ENCODE peak calls at places on chromosomes 1 and 21, in ten cellular contexts. P is tibial nerve, A is left ventricle myocardium inferior, J is T-helper 17 cell, O is Peyer's patch, W is heart right ventricle, C is cardiac muscle cell, B is OCI-LY7, T is sigmoid colon, V is H9. K is an unnamed sample. For H3K9me3, the result is how much of the 10 kb centered on the place peaks cover.

GRCh38 chr1:10033359-10033845 is 644 bp downstream of the UBE4B start:
- DNase-seq in P (no peak), A (no peak), J (no peak), O (peak), W (no peak), C (peak), B (peak), T (peak), V (peak), K (no peak)

GRCh38 chr1:63835075-63835633 is 61.3 kb downstream of the ROR1 start:
- DNase-seq in P (no peak), A (no peak), J (no peak), O (no peak), W (no peak), C (no peak), B (no peak), T (no peak), V (no peak), K (no peak)

GRCh38 chr1:61753998-61754508 is 11.8 kb downstream of the PATJ start:
- DNase-seq in P (no peak), A (no peak), J (no peak), O (no peak), W (no peak), C (no peak), B (no peak), T (no peak), V (no peak), K (no peak)

GRCh38 chr1:44783697-44784093 is 4.3 kb downstream of the BEST4 start:
- DNase-seq in P (no peak), A (no peak), J (no peak), O (no peak), W (no peak), C (no peak), B (no peak), T (no peak), V (no peak), K (no peak)

GRCh38 chr1:157219600-157219999 is 81.4 kb upstream of the ETV3 start:
- DNase-seq in P (no peak), A (no peak), J (no peak), O (no peak), W (no peak), C (no peak), B (no peak), T (no peak), V (no peak), K (no peak)

GRCh38 chr1:100582943-100583342 is 45.0 kb downstream of the GPR88 start:
- DNase-seq in P (no peak), A (no peak), J (no peak), O (no peak), W (no peak), C (no peak), B (no peak), T (no peak), V (no peak), K (no peak)

GRCh38 chr1:233394860-233395717 is 67.6 kb downstream of the MAP3K21 start:
- DNase-seq in P (no peak), A (no peak), J (no peak), O (no peak), W (no peak), C (peak), B (peak), T (no peak), V (no peak), K (no peak)

GRCh38 chr1:10048601-10049000 is 15.8 kb downstream of the UBE4B start:
- DNase-seq in P (no peak), A (no peak), J (no peak), O (no peak), W (no peak), C (no peak), B (no peak), T (no peak), V (no peak), K (no peak)

GRCh38 chr1:235366286-235366685 is 941 bp upstream of the TBCE start:
- DNase-seq in P (no peak), A (no peak), J (no peak), O (no peak), W (no peak), C (no peak), B (no peak), T (no peak), V (no peak), K (no peak)

GRCh38 chr1:26574690-26575349 is 45.3 kb downstream of the RPS6KA1 start:
- DNase-seq in P (no peak), A (no peak), J (no peak), O (no peak), W (no peak), C (no peak), B (no peak), T (no peak), V (no peak), K (no peak)

GRCh38 chr1:192763243-192763642 is 45.6 kb upstream of the RGS2 start:
- DNase-seq in P (no peak), A (no peak), J (no peak), O (no peak), W (no peak), C (no peak), B (no peak), T (no peak), V (no peak), K (no peak)

GRCh38 chr1:24536391-24536840 is 19.5 kb upstream of the NCMAP start:
- DNase-seq in P (no peak), A (no peak), J (peak), O (peak), W (no peak), C (peak), B (peak), T (no peak), V (no peak), K (peak)

GRCh38 chr21:38619865-38620513 is 121.7 kb upstream of the ERG start:
- DNase-seq in P (no peak), A (peak), J (no peak), O (no peak), W (peak), C (no peak), B (no peak), T (no peak), V (no peak), K (no peak)

GRCh38 chr1:237228421-237228820 is 186.4 kb downstream of the RYR2 start:
- DNase-seq in P (no peak), A (no peak), J (no peak), O (no peak), W (no peak), C (no peak), B (no peak), T (no peak), V (no peak), K (no peak)

GRCh38 chr1:8764301-8764937 is 53.0 kb downstream of the RERE start:
- DNase-seq in P (no peak), A (no peak), J (no peak), O (no peak), W (no peak), C (no peak), B (peak), T (no peak), V (no peak), K (no peak)

GRCh38 chr1:150210086-150210485 is 25.8 kb downstream of the ANP32E start:
- DNase-seq in P (no peak), A (no peak), J (no peak), O (no peak), W (no peak), C (no peak), B (no peak), T (no peak), V (no peak), K (no peak)

GRCh38 chr1:28282426-28283407 is 23.4 kb downstream of the SESN2 start:
- DNase-seq in P (no peak), A (no peak), J (no peak), O (peak), W (no peak), C (no peak), B (no peak), T (no peak), V (no peak), K (no peak)

GRCh38 chr1:60989745-60990718 is 92.3 kb upstream of the NFIA start:
- DNase-seq in P (no peak), A (peak), J (no peak), O (no peak), W (peak), C (no peak), B (no peak), T (peak), V (no peak), K (no peak)

GRCh38 chr1:109161836-109162606 is 48.1 kb downstream of the ELAPOR1 start:
- DNase-seq in P (no peak), A (peak), J (no peak), O (peak), W (peak), C (no peak), B (no peak), T (peak), V (no peak), K (no peak)

GRCh38 chr1:158830074-158830677 is 975 bp upstream of the MNDA start:
- DNase-seq in P (no peak), A (no peak), J (no peak), O (no peak), W (no peak), C (no peak), B (no peak), T (no peak), V (no peak), K (no peak)

GRCh38 chr21:45261093-45261492 is 26.6 kb downstream of the POFUT2 start:
- DNase-seq in P (no peak), A (no peak), J (no peak), O (peak), W (no peak), C (no peak), B (no peak), T (no peak), V (peak), K (no peak)

GRCh38 chr1:202076050-202076511 is 46.6 kb upstream of the GPR37L1 start:
- DNase-seq in P (no peak), A (no peak), J (no peak), O (peak), W (peak), C (peak), B (no peak), T (no peak), V (no peak), K (no peak)

GRCh38 chr1:11316701-11317100 is 43.7 kb downstream of the UBIAD1 start:
- DNase-seq in P (no peak), A (no peak), J (no peak), O (no peak), W (no peak), C (no peak), B (no peak), T (no peak), V (no peak), K (no peak)

GRCh38 chr1:119209943-119210342 is 69.5 kb upstream of the WARS2 start:
- DNase-seq in P (no peak), A (no peak), J (no peak), O (no peak), W (no peak), C (no peak), B (no peak), T (no peak), V (no peak), K (no peak)

GRCh38 chr1:243396876-243397275 is 141.0 kb downstream of the SDCCAG8 start:
- DNase-seq in P (no peak), A (no peak), J (no peak), O (no peak), W (no peak), C (peak), B (no peak), T (no peak), V (no peak), K (no peak)

GRCh38 chr1:15953294-15953771 is 22.6 kb downstream of the ZBTB17 start:
- DNase-seq in P (no peak), A (no peak), J (no peak), O (no peak), W (no peak), C (no peak), B (no peak), T (no peak), V (no peak), K (no peak)

DNA sequence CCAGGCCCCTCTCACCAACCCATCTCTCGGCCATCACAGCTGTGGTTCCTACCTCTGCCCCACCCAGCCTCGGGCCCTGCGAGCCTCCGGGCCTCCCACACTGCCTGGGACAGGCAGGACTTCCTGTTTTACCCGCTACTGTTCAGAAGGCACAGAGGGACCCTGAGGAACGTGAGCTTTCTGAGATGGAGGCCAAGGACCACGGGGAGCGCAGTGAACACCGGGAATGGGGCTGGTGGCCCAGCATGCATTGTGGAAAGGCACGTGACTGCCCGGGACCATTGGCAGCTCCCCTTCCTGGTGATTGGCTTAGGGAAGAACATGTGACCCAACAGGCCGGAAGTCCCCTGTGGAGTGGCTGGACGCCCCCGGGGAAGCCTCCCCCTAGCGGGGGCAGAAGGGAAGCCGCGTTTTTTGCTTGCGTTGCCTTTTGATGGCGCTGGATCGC is 7.0 kb downstream of the S100B start:
- DNase-seq in P (no peak), A (no peak), J (no peak), O (no peak), W (no peak), C (no peak), B (no peak), T (no peak), V (no peak), K (no peak)
- H3K9me3 ChIP-seq in P (under half), A (under half), J (under half), O (under half), W (under half), C (under half), B (under half), T (under half), V (under half), K (under half)

DNA sequence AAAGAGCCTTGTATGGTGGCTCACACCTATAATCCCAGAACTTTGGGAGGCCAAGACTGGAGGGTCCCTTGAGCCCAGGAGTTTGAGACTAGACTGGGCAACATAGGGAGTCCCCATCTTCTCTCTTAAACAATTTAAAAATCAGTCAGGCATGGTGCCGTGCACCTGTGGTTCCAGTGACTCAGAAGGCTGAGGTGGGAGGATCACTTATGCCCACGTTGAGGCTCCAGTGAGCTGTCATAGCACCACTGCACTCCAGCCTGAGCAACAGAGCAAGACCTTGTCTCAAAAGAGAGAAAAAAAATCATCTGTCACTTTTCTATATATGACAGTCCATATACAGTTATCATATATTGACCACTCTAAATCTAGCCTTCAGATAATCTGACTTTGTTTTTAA is 658.3 kb downstream of the LTN1 start:
- DNase-seq in P (no peak), A (no peak), J (no peak), O (no peak), W (no peak), C (no peak), B (peak), T (no peak), V (no peak), K (no peak)
- H3K9me3 ChIP-seq in P (under half), A (under half), J (under half), O (under half), W (under half), C (under half), B (under half), T (under half), V (under half), K (under half)

GRCh38 chr1:49190138-49190537 is 413.4 kb upstream of the BEND5 start:
- DNase-seq in P (no peak), A (no peak), J (no peak), O (no peak), W (no peak), C (no peak), B (no peak), T (no peak), V (no peak), K (no peak)

GRCh38 chr1:49183489-49183888 is 406.8 kb upstream of the BEND5 start:
- DNase-seq in P (no peak), A (no peak), J (no peak), O (no peak), W (no peak), C (no peak), B (no peak), T (no peak), V (no peak), K (no peak)

GRCh38 chr1:49181033-49181432 is 404.3 kb upstream of the BEND5 start:
- DNase-seq in P (no peak), A (no peak), J (no peak), O (no peak), W (no peak), C (no peak), B (no peak), T (no peak), V (no peak), K (no peak)

GRCh38 chr1:49187054-49187453 is 410.4 kb upstream of the BEND5 start:
- DNase-seq in P (no peak), A (no peak), J (no peak), O (no peak), W (no peak), C (no peak), B (no peak), T (no peak), V (no peak), K (no peak)

DNA sequence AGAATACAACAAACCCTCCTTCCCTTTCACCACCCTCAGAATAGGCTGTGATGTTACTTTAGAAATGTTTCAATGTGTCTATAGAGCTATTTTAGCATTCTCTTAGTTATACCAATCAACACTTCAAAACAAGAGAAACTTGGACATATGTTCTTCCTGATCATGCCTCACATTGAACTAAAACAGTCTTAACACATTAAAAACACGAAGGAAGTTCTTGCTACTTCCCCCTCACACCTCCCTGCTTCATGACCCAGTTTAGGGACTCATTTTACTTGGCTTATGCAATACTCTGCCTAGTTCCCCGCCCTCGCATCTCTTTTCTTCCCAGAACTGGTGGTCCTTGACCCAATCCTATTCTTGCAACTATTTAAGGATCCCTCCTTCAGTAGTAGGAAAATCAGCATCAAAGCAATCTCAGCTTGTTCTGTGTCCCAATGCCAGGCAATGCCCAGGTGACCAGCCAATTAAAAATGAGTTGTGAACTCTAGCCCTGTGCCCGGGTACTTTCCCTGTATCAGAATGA is 408.8 kb upstream of the BEND5 start:
- DNase-seq in P (no peak), A (no peak), J (no peak), O (no peak), W (no peak), C (no peak), B (no peak), T (no peak), V (no peak), K (no peak)
- H3K9me3 ChIP-seq in P (under half), A (under half), J (under half), O (under half), W (under half), C (under half), B (under half), T (under half), V (under half), K (under half)

GRCh38 chr1:248229360-248229908 is 1.8 kb upstream of the OR2M4 start:
- DNase-seq in P (no peak), A (no peak), J (no peak), O (no peak), W (no peak), C (no peak), B (no peak), T (no peak), V (no peak), K (no peak)
- H3K9me3 ChIP-seq in P (under half), A (under half), J (under half), O (under half), W (under half), C (under half), B (under half), T (under half), V (under half), K (under half)

DNA sequence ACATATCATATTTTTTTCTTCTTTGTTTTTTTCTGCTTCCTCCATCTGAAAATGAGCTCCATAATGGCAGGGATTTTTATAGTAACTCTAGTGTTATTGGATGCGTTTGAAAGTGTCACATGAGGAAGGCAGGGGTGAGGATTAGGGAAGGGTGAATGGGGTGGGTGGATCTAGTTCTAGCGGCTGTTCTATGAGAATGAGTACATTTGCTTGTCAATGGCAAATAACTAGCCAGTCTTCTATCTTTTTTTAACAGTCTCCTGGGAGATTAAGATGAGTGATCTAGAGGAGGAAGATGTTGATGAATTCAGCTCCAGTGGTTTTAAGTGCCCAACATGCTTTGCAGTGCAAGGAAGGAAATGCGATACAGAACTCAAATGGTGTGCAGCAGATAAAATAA is 5.8 kb downstream of the OR14I1 start:
- DNase-seq in P (no peak), A (no peak), J (no peak), O (no peak), W (no peak), C (no peak), B (no peak), T (no peak), V (no peak), K (no peak)
- H3K9me3 ChIP-seq in P (under half), A (under half), J (under half), O (under half), W (under half), C (under half), B (under half), T (under half), V (half or more), K (under half)

K was measured in CD4-positive, alpha-beta T cell.